ENCODE peak calls at places on chromosomes 11 and 22, in six cellular contexts. W is GM12878, L is GM12891, C is K562, D is HepG2, Q is H1. N is an unnamed sample.

GRCh38 chr11:126415128-126415527 is 59.6 kb downstream of the ST3GAL4 start:
- DNase-seq in W (no peak), L (no peak), C (no peak), D (no peak), Q (no peak), N (no peak)

GRCh38 chr11:134538793-134539192 is 126.8 kb upstream of the B3GAT1 start:
- DNase-seq in W (no peak), L (no peak), C (no peak), D (no peak), Q (no peak), N (no peak)

GRCh38 chr22:41245917-41246499 is 5.3 kb upstream of the CHADL start:
- DNase-seq in W (no peak), L (no peak), C (peak; percentile 26), D (no peak), Q (no peak), N (no peak)

GRCh38 chr11:26841818-26842457 is 120.1 kb upstream of the SLC5A12 start:
- DNase-seq in W (no peak), L (no peak), C (no peak), D (no peak), Q (no peak), N (no peak)

GRCh38 chr11:70505761-70506657 is 107.7 kb downstream of the CTTN start:
- DNase-seq in W (no peak), L (no peak), C (no peak), D (no peak), Q (no peak), N (no peak)

GRCh38 chr11:133986545-133986944 is 29.8 kb upstream of the IGSF9B start:
- DNase-seq in W (no peak), L (no peak), C (no peak), D (no peak), Q (no peak), N (no peak)

GRCh38 chr11:47406896-47407745 is 1.3 kb upstream of the SLC39A13 start:
- DNase-seq in W (no peak), L (no peak), C (peak; percentile 33), D (no peak), Q (no peak), N (no peak)

GRCh38 chr11:79503028-79503427 is 62.2 kb upstream of the TENM4 start:
- DNase-seq in W (no peak), L (no peak), C (no peak), D (no peak), Q (no peak), N (no peak)

GRCh38 chr11:58927393-58928081 is 11.8 kb upstream of the GLYATL1 start:
- DNase-seq in W (no peak), L (no peak), C (peak; percentile 7), D (peak; percentile 24), Q (peak; percentile 95), N (no peak)

GRCh38 chr11:107743161-107743560 is 31.3 kb upstream of the SLN start:
- DNase-seq in W (no peak), L (no peak), C (no peak), D (no peak), Q (no peak), N (no peak)

GRCh38 chr11:106051103-106051502 is 26.0 kb downstream of the KBTBD3 start:
- DNase-seq in W (no peak), L (no peak), C (no peak), D (no peak), Q (no peak), N (no peak)

GRCh38 chr11:76657139-76657823 is 13.3 kb downstream of the LRRC32 start:
- DNase-seq in W (no peak), L (no peak), C (no peak), D (no peak), Q (no peak), N (no peak)

GRCh38 chr22:25853902-25854301 is 111.9 kb downstream of the MYO18B start:
- DNase-seq in W (no peak), L (no peak), C (peak; percentile 13), D (peak; percentile 18), Q (no peak), N (no peak)

GRCh38 chr22:19948057-19948760 is 6.6 kb upstream of the TXNRD2 start:
- DNase-seq in W (no peak), L (no peak), C (no peak), D (no peak), Q (no peak), N (no peak)

GRCh38 chr22:40345801-40346177 is 511 bp upstream of the ADSL start:
- DNase-seq in W (no peak), L (no peak), C (peak; percentile 44), D (peak; percentile 10), Q (no peak), N (peak; percentile 28)

GRCh38 chr11:71373791-71374454 is 74.3 kb downstream of the DHCR7 start:
- DNase-seq in W (peak; percentile 71), L (no peak), C (no peak), D (no peak), Q (no peak), N (no peak)

GRCh38 chr11:3203221-3204043 is 15.2 kb downstream of the MRGPRG start:
- DNase-seq in W (no peak), L (no peak), C (no peak), D (no peak), Q (peak; percentile 29), N (no peak)

DNA sequence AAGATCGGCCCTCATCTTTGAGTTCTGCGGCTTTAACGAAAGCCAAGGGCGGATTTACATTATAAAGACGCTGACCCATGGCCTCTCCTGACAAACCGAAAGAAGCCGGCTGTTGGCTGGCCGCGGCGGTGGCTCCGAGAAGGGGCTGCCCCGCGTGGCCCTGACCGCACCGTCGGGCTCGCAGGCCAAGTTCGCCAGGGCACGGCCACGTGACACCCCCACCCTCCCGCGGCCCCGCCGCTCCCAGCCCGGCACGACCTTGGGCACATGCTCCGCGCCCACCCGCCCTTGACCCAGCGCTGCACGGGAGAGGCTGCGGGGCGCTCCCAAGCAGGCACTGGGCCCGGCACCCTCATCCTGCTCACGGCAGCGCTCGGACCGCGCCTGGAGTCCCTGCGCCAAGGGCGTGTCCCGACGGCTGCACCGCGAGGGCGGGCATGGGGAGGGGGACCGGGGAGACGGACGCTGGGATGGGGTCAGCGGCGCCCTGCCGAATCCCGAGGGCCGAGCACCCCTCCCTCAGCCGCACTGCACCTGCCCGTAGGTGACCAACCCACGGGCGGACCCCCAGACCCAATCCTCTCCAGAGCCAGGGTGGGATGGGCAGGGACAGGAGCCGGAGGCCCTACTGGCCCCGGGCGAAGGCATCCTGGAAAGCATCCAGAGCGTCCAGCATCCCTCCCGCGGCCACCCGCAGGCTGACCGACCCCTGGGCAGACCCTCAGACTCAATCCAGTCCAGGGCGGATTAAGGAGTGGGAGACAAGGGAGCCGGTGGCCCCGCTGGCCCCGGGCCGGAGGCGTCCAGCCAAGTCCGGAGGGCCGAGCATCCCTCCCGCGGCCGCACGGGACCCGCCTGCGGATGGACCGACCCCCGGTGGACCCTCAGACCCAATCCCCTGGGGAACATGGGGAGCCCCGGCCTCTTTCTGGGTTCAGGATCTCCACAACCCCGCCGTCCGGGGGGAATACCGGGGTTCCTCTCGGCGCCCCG is 759 bp downstream of the CPT1A start:
- DNase-seq in W (no peak), L (no peak), C (peak; percentile 55), D (no peak), Q (no peak), N (no peak)
- TF ChIP-seq POLR2A in W (no peak), L (no peak), C (no peak), D (no peak), Q (no peak), N (no peak)

GRCh38 chr22:36321797-36322601 is 65.8 kb downstream of the MYH9 start:
- DNase-seq in W (no peak), L (no peak), C (no peak), D (no peak), Q (no peak), N (no peak)
- TF ChIP-seq POLR2AphosphoS5 in W (no peak), L (no peak), C (no peak), D (no peak), Q (no peak), N (no peak)

DNA sequence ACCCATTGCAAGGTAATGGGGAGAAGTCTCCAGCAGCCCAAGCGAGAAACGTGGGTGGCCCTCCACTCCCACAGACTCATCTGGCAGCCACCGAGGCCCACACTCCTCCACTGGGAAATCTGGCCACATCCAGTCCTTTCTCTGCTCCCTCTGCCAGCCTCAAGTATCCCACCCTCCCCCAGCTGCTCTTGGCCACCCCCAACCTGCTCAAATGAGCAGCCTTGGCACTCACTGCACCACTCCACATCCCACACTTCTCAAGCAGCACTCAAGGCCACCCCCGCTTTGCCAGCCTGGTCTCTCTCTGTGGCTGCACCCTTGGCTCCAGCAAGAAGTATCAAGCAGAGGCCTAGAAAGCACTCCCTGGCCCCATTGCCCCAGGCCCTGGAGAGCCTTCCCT is 28.2 kb downstream of the SLC22A12 start:
- DNase-seq in W (no peak), L (no peak), C (no peak), D (no peak), Q (no peak), N (no peak)
- TF ChIP-seq TAF1 in W (no peak), L (no peak), C (no peak), D (no peak), Q (no peak), N (no peak)

DNA sequence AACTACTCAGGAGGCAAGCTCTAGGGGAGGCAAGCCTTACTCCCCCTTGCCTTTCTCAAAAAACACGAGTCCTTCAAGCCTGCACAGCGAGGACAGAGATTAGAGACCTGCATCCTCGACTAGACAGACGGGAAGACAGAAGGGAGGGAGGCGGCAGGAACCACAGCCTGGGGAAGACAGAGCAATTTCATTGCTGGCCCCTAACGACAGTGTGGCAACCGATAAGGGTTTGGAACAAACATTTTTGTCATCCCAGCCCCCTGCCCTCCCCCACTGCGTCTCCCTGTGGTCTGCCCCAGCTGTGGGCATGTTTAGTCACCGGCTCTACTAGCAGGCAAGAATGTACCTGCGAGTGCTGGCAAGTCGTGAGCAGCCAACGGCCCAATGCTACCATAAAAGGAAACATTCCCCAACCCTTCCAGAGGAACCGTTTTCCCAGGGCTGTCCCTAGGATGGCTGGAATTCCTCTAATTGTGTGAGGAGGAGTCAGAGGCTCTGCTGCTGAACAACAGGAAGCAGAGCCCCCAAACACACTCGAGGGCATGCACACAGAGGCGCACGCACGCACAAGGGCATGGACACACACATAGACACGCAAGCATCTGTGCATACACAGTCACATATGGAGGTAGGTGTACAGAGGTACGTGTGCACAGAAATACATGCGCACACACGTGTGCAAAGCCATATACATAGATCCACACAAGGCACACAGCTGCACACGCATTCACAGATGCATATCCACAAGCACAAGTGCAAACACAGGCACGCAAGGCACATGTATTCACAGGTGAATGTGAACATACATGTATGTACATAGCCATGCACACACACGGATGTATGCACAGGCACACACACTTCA is 58.3 kb downstream of the MYH9 start:
- DNase-seq in W (no peak), L (no peak), C (peak; percentile 71), D (peak; percentile 89), Q (peak; percentile 94), N (no peak)
- TF ChIP-seq POLR2A in W (peak; percentile 62), L (no peak), C (no peak), D (no peak), Q (peak; percentile 92), N (no peak)

GRCh38 chr11:67437082-67437821 is at the start of gene PTPRCAP:
- DNase-seq in W (no peak), L (peak; percentile 84), C (peak; percentile 70), D (no peak), Q (peak; percentile 38), N (peak; percentile 84)
- TF ChIP-seq POLR2AphosphoS5 in W (peak; percentile 97), L (peak; percentile 96), C (peak; percentile 35), D (no peak), Q (no peak), N (peak; percentile 97)